ENCODE peak calls at places on chromosome 15, in eight cellular contexts. One of them, this sample, is unnamed.

GRCh38 chr15:48717458-48717857 is 71.9 kb upstream of the FBN1 start:
- DNase-seq in left colon: no peak
- DNase-seq in mucosa of descending colon: no peak
- DNase-seq in PC-3: peak; percentile 44
- DNase-seq in putamen: no peak
- DNase-seq in WTC11: no peak
- DNase-seq in pancreas: no peak
- DNase-seq in activated CD4-positive, alpha-beta T cell treated with anti-CD3 and anti-CD28 coated beads for 24 hours: no peak
- DNase-seq in this sample: no peak

GRCh38 chr15:45618813-45619212 is 16.0 kb upstream of the SQOR start:
- DNase-seq in pancreas: no peak
- DNase-seq in WTC11: no peak
- DNase-seq in left colon: no peak
- DNase-seq in activated CD4-positive, alpha-beta T cell treated with anti-CD3 and anti-CD28 coated beads for 24 hours: no peak
- DNase-seq in putamen: no peak
- DNase-seq in PC-3: no peak
- DNase-seq in mucosa of descending colon: no peak
- DNase-seq in this sample: no peak

GRCh38 chr15:47725924-47726323 is 8.6 kb downstream of the SEMA6D start:
- DNase-seq in mucosa of descending colon: no peak
- DNase-seq in pancreas: no peak
- DNase-seq in WTC11: no peak
- DNase-seq in putamen: no peak
- DNase-seq in activated CD4-positive, alpha-beta T cell treated with anti-CD3 and anti-CD28 coated beads for 24 hours: no peak
- DNase-seq in PC-3: no peak
- DNase-seq in left colon: no peak
- DNase-seq in this sample: no peak

GRCh38 chr15:85296615-85297402 is 83.6 kb upstream of the AKAP13 start:
- DNase-seq in mucosa of descending colon: peak; percentile 49
- DNase-seq in putamen: peak; percentile 63
- DNase-seq in activated CD4-positive, alpha-beta T cell treated with anti-CD3 and anti-CD28 coated beads for 24 hours: peak; percentile 59
- DNase-seq in left colon: peak; percentile 69
- DNase-seq in WTC11: peak; percentile 43
- DNase-seq in pancreas: peak; percentile 60
- DNase-seq in PC-3: peak; percentile 87
- DNase-seq in this sample: peak; percentile 31

GRCh38 chr15:70132148-70132547 is 34.4 kb upstream of the TLE3 start:
- DNase-seq in mucosa of descending colon: no peak
- DNase-seq in putamen: no peak
- DNase-seq in WTC11: no peak
- DNase-seq in pancreas: no peak
- DNase-seq in PC-3: no peak
- DNase-seq in activated CD4-positive, alpha-beta T cell treated with anti-CD3 and anti-CD28 coated beads for 24 hours: no peak
- DNase-seq in left colon: no peak
- DNase-seq in this sample: no peak

GRCh38 chr15:62257991-62258390 is 92.9 kb upstream of the C2CD4B start:
- DNase-seq in left colon: no peak
- DNase-seq in pancreas: no peak
- DNase-seq in activated CD4-positive, alpha-beta T cell treated with anti-CD3 and anti-CD28 coated beads for 24 hours: no peak
- DNase-seq in putamen: no peak
- DNase-seq in mucosa of descending colon: no peak
- DNase-seq in PC-3: no peak
- DNase-seq in WTC11: no peak
- DNase-seq in this sample: no peak

GRCh38 chr15:78000089-78000926 is 77.2 kb downstream of the TBC1D2B start:
- DNase-seq in PC-3: peak; percentile 56
- DNase-seq in left colon: peak; percentile 93
- DNase-seq in pancreas: peak; percentile 90
- DNase-seq in activated CD4-positive, alpha-beta T cell treated with anti-CD3 and anti-CD28 coated beads for 24 hours: peak; percentile 64
- DNase-seq in mucosa of descending colon: peak; percentile 93
- DNase-seq in WTC11: peak; percentile 97
- DNase-seq in putamen: no peak
- DNase-seq in this sample: no peak

GRCh38 chr15:70311821-70312220 is 214.1 kb upstream of the TLE3 start:
- DNase-seq in putamen: no peak
- DNase-seq in pancreas: no peak
- DNase-seq in WTC11: no peak
- DNase-seq in mucosa of descending colon: no peak
- DNase-seq in left colon: no peak
- DNase-seq in PC-3: no peak
- DNase-seq in activated CD4-positive, alpha-beta T cell treated with anti-CD3 and anti-CD28 coated beads for 24 hours: no peak
- DNase-seq in this sample: no peak

GRCh38 chr15:31212286-31212685 is 110.8 kb upstream of the TRPM1 start:
- DNase-seq in WTC11: no peak
- DNase-seq in pancreas: no peak
- DNase-seq in putamen: no peak
- DNase-seq in PC-3: no peak
- DNase-seq in left colon: peak; percentile 10
- DNase-seq in activated CD4-positive, alpha-beta T cell treated with anti-CD3 and anti-CD28 coated beads for 24 hours: no peak
- DNase-seq in mucosa of descending colon: no peak
- DNase-seq in this sample: no peak

GRCh38 chr15:82986442-82986780 is 401 bp downstream of the RAMAC start:
- DNase-seq in activated CD4-positive, alpha-beta T cell treated with anti-CD3 and anti-CD28 coated beads for 24 hours: no peak
- DNase-seq in putamen: no peak
- DNase-seq in PC-3: peak; percentile 10
- DNase-seq in pancreas: no peak
- DNase-seq in left colon: no peak
- DNase-seq in WTC11: no peak
- DNase-seq in mucosa of descending colon: no peak
- DNase-seq in this sample: no peak

GRCh38 chr15:60704129-60704528 is 225.2 kb upstream of the ICE2 start:
- DNase-seq in putamen: no peak
- DNase-seq in PC-3: no peak
- DNase-seq in pancreas: no peak
- DNase-seq in mucosa of descending colon: peak; percentile 36
- DNase-seq in activated CD4-positive, alpha-beta T cell treated with anti-CD3 and anti-CD28 coated beads for 24 hours: peak; percentile 7
- DNase-seq in left colon: peak; percentile 7
- DNase-seq in WTC11: no peak
- DNase-seq in this sample: no peak

GRCh38 chr15:69926011-69926410 is 171.7 kb downstream of the TLE3 start:
- DNase-seq in putamen: no peak
- DNase-seq in left colon: no peak
- DNase-seq in activated CD4-positive, alpha-beta T cell treated with anti-CD3 and anti-CD28 coated beads for 24 hours: no peak
- DNase-seq in mucosa of descending colon: no peak
- DNase-seq in pancreas: no peak
- DNase-seq in PC-3: peak; percentile 39
- DNase-seq in WTC11: no peak
- DNase-seq in this sample: no peak

GRCh38 chr15:90396321-90396720 is 8.3 kb downstream of the IQGAP1 start:
- DNase-seq in mucosa of descending colon: no peak
- DNase-seq in activated CD4-positive, alpha-beta T cell treated with anti-CD3 and anti-CD28 coated beads for 24 hours: no peak
- DNase-seq in WTC11: no peak
- DNase-seq in left colon: no peak
- DNase-seq in pancreas: no peak
- DNase-seq in putamen: no peak
- DNase-seq in PC-3: no peak
- DNase-seq in this sample: no peak

GRCh38 chr15:89828324-89829145 is 13.9 kb upstream of the ANPEP start:
- DNase-seq in PC-3: no peak
- DNase-seq in WTC11: no peak
- DNase-seq in activated CD4-positive, alpha-beta T cell treated with anti-CD3 and anti-CD28 coated beads for 24 hours: no peak
- DNase-seq in left colon: peak; percentile 41
- DNase-seq in putamen: no peak
- DNase-seq in mucosa of descending colon: peak; percentile 61
- DNase-seq in pancreas: no peak
- DNase-seq in this sample: no peak

GRCh38 chr15:71659730-71660067 is 150.7 kb upstream of the NR2E3 start:
- DNase-seq in PC-3: peak; percentile 19
- DNase-seq in mucosa of descending colon: no peak
- DNase-seq in pancreas: no peak
- DNase-seq in putamen: no peak
- DNase-seq in left colon: no peak
- DNase-seq in WTC11: no peak
- DNase-seq in activated CD4-positive, alpha-beta T cell treated with anti-CD3 and anti-CD28 coated beads for 24 hours: no peak
- DNase-seq in this sample: no peak

GRCh38 chr15:41104234-41104633 is 11.8 kb downstream of the INO80 start:
- DNase-seq in activated CD4-positive, alpha-beta T cell treated with anti-CD3 and anti-CD28 coated beads for 24 hours: no peak
- DNase-seq in mucosa of descending colon: no peak
- DNase-seq in PC-3: peak; percentile 78
- DNase-seq in WTC11: no peak
- DNase-seq in left colon: no peak
- DNase-seq in pancreas: no peak
- DNase-seq in putamen: no peak
- DNase-seq in this sample: no peak

GRCh38 chr15:60374628-60375081 is 23.1 kb downstream of the ANXA2 start:
- DNase-seq in WTC11: peak; percentile 30
- DNase-seq in putamen: no peak
- DNase-seq in mucosa of descending colon: no peak
- DNase-seq in PC-3: peak; percentile 97
- DNase-seq in activated CD4-positive, alpha-beta T cell treated with anti-CD3 and anti-CD28 coated beads for 24 hours: no peak
- DNase-seq in left colon: no peak
- DNase-seq in pancreas: no peak
- DNase-seq in this sample: peak; percentile 92

GRCh38 chr15:43209059-43209824 is 11.6 kb downstream of the EPB42 start:
- DNase-seq in PC-3: no peak
- DNase-seq in pancreas: no peak
- DNase-seq in left colon: no peak
- DNase-seq in mucosa of descending colon: peak; percentile 35
- DNase-seq in WTC11: peak; percentile 67
- DNase-seq in activated CD4-positive, alpha-beta T cell treated with anti-CD3 and anti-CD28 coated beads for 24 hours: no peak
- DNase-seq in putamen: no peak
- DNase-seq in this sample: no peak

GRCh38 chr15:58467121-58467721 is 35.4 kb downstream of the LIPC start:
- DNase-seq in WTC11: no peak
- DNase-seq in pancreas: no peak
- DNase-seq in putamen: no peak
- DNase-seq in activated CD4-positive, alpha-beta T cell treated with anti-CD3 and anti-CD28 coated beads for 24 hours: no peak
- DNase-seq in left colon: no peak
- DNase-seq in mucosa of descending colon: no peak
- DNase-seq in PC-3: no peak
- DNase-seq in this sample: no peak